ENCODE peak calls at places on chromosomes 5 and 9, in six cellular contexts. Q is transverse colon, L is tibial nerve, C is HepG2, J is NB4, A is HCT116. E is an unnamed sample.

GRCh38 chr9:89842267-89842768 is 237.5 kb downstream of the GADD45G start:
- DNase-seq in Q (peak), L (no peak), C (no peak), J (no peak), A (no peak), E (peak)

GRCh38 chr9:129285382-129285781 is 107.3 kb upstream of the IER5L start:
- DNase-seq in Q (no peak), L (no peak), C (no peak), J (no peak), A (no peak), E (no peak)

GRCh38 chr9:7965091-7965490 is 165.5 kb upstream of the DMAC1 start:
- DNase-seq in Q (no peak), L (no peak), C (no peak), J (no peak), A (no peak), E (peak)

GRCh38 chr9:79028101-79028500 is 543.7 kb upstream of the TLE4 start:
- DNase-seq in Q (no peak), L (no peak), C (no peak), J (no peak), A (no peak), E (no peak)

GRCh38 chr5:88322785-88323184 is 54.1 kb upstream of the TMEM161B start:
- DNase-seq in Q (no peak), L (no peak), C (no peak), J (no peak), A (no peak), E (no peak)

GRCh38 chr5:22611327-22611726 is 241.8 kb downstream of the CDH12 start:
- DNase-seq in Q (no peak), L (no peak), C (no peak), J (no peak), A (no peak), E (no peak)

GRCh38 chr5:96050273-96050880 is 88.7 kb upstream of the ELL2 start:
- DNase-seq in Q (no peak), L (no peak), C (no peak), J (no peak), A (no peak), E (no peak)

GRCh38 chr9:16425572-16425971 is 444.9 kb downstream of the BNC2 start:
- DNase-seq in Q (no peak), L (no peak), C (no peak), J (no peak), A (no peak), E (no peak)

GRCh38 chr5:113488645-113489184 is 462 bp upstream of the MCC start:
- DNase-seq in Q (no peak), L (no peak), C (no peak), J (no peak), A (peak), E (no peak)

GRCh38 chr9:91820949-91821880 is 128.8 kb downstream of the ROR2 start:
- DNase-seq in Q (no peak), L (no peak), C (no peak), J (peak), A (no peak), E (no peak)

GRCh38 chr5:76672242-76672641 is 43.7 kb upstream of the F2R start:
- DNase-seq in Q (no peak), L (no peak), C (no peak), J (no peak), A (no peak), E (no peak)

GRCh38 chr5:103461223-103461622 is 101.4 kb downstream of the NUDT12 start:
- DNase-seq in Q (no peak), L (no peak), C (no peak), J (no peak), A (peak), E (no peak)

GRCh38 chr5:138722518-138722917 is 30.7 kb upstream of the CTNNA1 start:
- DNase-seq in Q (no peak), L (no peak), C (no peak), J (no peak), A (no peak), E (no peak)

GRCh38 chr5:36722913-36723312 is 116.5 kb downstream of the SLC1A3 start:
- DNase-seq in Q (no peak), L (no peak), C (no peak), J (no peak), A (no peak), E (no peak)

GRCh38 chr5:93929146-93929545 is 187.7 kb upstream of the POU5F2 start:
- DNase-seq in Q (no peak), L (no peak), C (no peak), J (no peak), A (no peak), E (no peak)

GRCh38 chr9:95313010-95313498 is 4.5 kb downstream of the FANCC start:
- DNase-seq in Q (peak), L (peak), C (peak), J (peak), A (peak), E (peak)

GRCh38 chr5:168047043-168047668 is 244.3 kb upstream of the WWC1 start:
- DNase-seq in Q (peak), L (no peak), C (peak), J (peak), A (peak), E (peak)

GRCh38 chr9:115864581-115864980 is 289.0 kb upstream of the PAPPA start:
- DNase-seq in Q (no peak), L (no peak), C (no peak), J (no peak), A (no peak), E (no peak)
- TF ChIP-seq POLR2A in Q (no peak), L (no peak), C (no peak), J (no peak), A (no peak), E (no peak)

GRCh38 chr5:131491749-131492148 is 143.3 kb downstream of the RAPGEF6 start:
- DNase-seq in Q (no peak), L (no peak), C (no peak), J (no peak), A (no peak), E (no peak)

GRCh38 chr5:131495536-131496399 is 139.3 kb downstream of the RAPGEF6 start:
- DNase-seq in Q (no peak), L (no peak), C (no peak), J (no peak), A (no peak), E (no peak)

GRCh38 chr5:131496400-131496713 is 138.7 kb downstream of the RAPGEF6 start:
- DNase-seq in Q (no peak), L (no peak), C (no peak), J (no peak), A (no peak), E (peak)
- TF ChIP-seq CTCF in Q (peak), L (no peak), C (no peak), J (no peak), A (no peak), E (peak)

GRCh38 chr5:16548812-16549211 is 68.0 kb downstream of the RETREG1 start:
- DNase-seq in Q (no peak), L (no peak), C (no peak), J (no peak), A (no peak), E (no peak)

GRCh38 chr5:16551628-16552027 is 65.2 kb downstream of the RETREG1 start:
- DNase-seq in Q (no peak), L (no peak), C (no peak), J (no peak), A (no peak), E (no peak)

GRCh38 chr5:16548115-16548514 is 68.7 kb downstream of the RETREG1 start:
- DNase-seq in Q (no peak), L (no peak), C (no peak), J (no peak), A (no peak), E (no peak)

GRCh38 chr5:16550316-16550952 is 66.4 kb downstream of the RETREG1 start:
- DNase-seq in Q (peak), L (no peak), C (peak), J (peak), A (peak), E (peak)

DNA sequence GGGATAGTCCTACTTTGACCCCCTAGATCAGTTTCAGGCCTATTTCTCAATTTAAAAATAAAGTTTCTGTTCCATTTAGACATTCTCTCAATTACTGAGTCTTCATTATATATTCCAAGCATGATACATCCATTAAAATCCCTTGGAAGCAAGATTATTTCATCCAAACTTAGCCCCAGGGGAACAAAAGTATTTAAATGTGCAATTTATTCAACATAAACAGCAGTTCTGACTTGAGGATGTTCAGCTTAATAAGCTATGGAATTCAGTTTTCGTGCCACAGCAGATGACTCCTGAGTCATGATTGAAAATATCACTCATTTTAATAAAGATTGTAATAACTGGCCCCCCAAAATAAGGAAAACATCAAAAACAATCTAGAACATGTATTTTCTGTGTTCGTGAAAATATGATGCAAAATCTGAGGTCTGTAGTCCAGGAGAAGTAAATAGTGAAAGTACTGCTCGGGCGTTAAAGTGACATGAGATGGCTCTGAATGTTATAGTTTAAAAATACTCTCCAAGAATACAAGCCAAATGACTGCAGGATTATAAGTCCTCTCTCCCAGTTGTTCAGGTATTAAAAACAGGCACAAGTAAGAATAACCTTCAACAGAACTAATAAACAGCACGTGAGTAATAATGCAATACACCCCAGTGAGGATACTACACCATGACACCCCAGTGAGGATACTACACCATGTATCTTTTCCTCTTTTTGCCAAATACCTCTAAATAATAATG is 67.1 kb downstream of the RETREG1 start:
- DNase-seq in Q (no peak), L (no peak), C (no peak), J (no peak), A (no peak), E (no peak)
- TF ChIP-seq POLR2A in Q (no peak), L (no peak), C (no peak), J (no peak), A (no peak), E (no peak)

DNA sequence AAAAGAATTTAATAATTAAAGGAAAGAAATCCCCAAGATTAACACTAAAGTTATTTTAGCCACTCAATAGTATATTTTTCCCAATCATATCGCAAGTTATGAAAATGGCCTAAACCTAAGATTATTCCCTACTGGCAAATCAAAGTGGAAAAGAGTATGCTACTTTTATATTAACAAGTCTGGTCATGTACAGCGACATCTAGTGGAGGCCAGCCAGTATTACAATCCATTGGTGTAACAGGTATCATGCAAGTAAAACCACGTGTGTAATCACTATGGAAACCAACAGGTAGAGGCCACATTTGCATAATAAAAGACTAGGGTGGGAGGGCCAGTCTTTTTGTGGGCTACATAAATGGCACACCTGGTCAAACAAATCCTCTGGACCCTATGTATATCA is 976.4 kb upstream of the CDH9 start:
- DNase-seq in Q (no peak), L (no peak), C (peak), J (peak), A (peak), E (no peak)
- TF ChIP-seq CTCF in Q (no peak), L (no peak), C (peak), J (peak), A (no peak), E (peak)

DNA sequence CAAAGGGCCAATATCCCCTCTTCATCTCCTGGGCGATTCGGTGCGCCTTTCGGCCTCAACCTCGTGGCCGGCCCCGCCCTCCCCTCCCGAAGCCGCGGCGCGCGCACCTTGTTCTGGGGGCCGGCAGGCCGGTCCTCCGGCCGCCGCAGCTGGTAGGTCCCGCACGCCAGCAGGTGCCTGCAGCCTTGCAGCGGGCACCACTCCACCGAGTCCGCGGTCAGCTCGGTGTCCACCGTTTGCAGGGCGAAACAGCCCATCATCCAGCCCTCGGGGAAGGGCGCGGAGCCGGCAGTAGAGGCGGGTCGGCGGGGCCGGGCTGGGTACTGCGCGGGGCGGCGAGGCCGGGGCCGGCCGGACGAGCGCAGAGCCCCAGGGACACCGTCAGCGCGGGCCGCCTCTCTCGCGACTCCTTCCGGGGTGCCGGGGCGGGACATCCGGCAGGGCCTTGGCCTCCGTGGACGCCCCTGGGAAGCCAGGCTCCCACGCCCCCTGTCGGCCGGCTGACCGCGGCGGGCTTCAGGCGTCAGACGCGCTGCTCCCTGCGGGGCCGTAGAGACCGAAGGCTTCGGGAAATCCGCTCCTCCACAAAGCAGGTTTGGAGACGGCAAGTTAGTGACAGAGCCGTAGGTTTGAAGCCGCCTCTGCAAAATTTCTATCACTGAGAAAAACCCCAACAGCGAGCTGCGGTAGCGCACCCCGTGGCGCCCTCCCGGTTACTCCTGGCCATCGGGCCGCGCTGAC is at the start of gene DPH7:
- DNase-seq in Q (peak), L (peak), C (peak), J (peak), A (peak), E (peak)
- TF ChIP-seq POLR2A in Q (peak), L (peak), C (no peak), J (peak), A (peak), E (peak)

GRCh38 chr5:137318027-137318426 is 181.1 kb downstream of the SPOCK1 start:
- DNase-seq in Q (no peak), L (no peak), C (no peak), J (no peak), A (no peak), E (no peak)
- TF ChIP-seq CTCF in Q (no peak), L (no peak), C (no peak), J (no peak), A (no peak), E (no peak)

GRCh38 chr9:136268776-136269175 is 23.2 kb upstream of the QSOX2 start:
- DNase-seq in Q (no peak), L (no peak), C (no peak), J (no peak), A (no peak), E (no peak)

GRCh38 chr9:136264803-136265405 is 19.3 kb upstream of the QSOX2 start:
- DNase-seq in Q (no peak), L (no peak), C (no peak), J (no peak), A (no peak), E (no peak)

GRCh38 chr9:136268318-136268717 is 22.7 kb upstream of the QSOX2 start:
- DNase-seq in Q (no peak), L (no peak), C (peak), J (no peak), A (no peak), E (no peak)

GRCh38 chr9:136265561-136266355 is 20.1 kb upstream of the QSOX2 start:
- DNase-seq in Q (no peak), L (no peak), C (no peak), J (no peak), A (no peak), E (no peak)

GRCh38 chr9:136267261-136268111 is 21.9 kb upstream of the QSOX2 start:
- DNase-seq in Q (peak), L (peak), C (peak), J (peak), A (peak), E (peak)
- TF ChIP-seq POLR2A in Q (no peak), L (no peak), C (no peak), J (no peak), A (peak), E (no peak)

DNA sequence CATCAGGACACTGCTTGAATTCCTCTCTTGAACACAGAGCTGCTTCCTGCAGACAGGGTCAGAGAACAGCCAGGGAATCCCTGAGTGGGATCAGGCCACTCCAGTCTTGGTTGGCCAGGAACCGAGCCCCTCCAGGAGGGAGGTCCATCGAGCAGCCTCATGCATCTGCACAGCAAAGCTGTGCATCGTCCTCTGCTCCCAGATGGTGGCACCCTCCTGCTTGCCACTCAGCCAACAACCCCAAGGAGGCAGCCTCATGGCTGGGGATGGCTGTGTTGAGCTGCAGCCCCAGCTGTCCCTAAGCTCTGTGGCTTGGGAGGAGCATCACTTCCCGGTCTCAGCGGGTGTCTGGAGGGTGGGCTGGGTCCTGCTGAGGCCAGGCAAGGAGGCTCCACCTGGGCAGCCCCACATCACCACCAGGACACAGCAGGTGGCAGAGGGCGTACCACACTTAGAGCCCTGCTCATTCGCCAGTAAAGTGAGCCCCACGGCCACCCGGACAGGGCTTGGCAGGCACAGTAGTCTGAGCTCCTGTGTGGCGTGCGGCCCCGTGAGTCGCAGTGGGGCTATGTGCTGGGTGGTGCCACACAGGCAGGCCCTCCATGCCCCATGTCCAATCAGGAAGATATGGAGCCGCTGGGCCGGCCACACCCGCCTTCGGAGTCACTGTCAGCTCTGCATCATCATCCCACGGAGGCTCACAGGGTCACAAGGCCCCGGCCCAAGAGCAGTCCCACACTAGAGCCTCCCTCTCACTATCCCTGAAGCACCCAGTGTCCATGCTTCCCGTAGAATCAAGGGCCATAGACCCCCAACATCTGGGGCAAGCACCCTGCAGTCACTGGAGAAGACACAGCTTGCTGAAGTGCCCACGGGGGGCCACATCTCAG is 11.9 kb downstream of the LPCAT1 start:
- DNase-seq in Q (peak), L (no peak), C (no peak), J (peak), A (peak), E (peak)
- TF ChIP-seq CTCF in Q (no peak), L (no peak), C (peak), J (peak), A (peak), E (no peak)